ENCODE peak calls at places on chromosome 5, in ten cellular contexts. E is WTC11; W is NCI-H1105; B is SK-MEL-5; G is NCI-H1417; J is fibroblast of the aortic adventitia; R is LoVo; L is CD8-positive, alpha-beta memory T cell; U is substantia nigra; X is skeletal muscle cell. F is an unnamed sample.

GRCh38 chr5:113044776-113045175 is 68.2 kb downstream of the DCP2 start:
- DNase-seq in E (no peak), W (no peak), B (no peak), G (no peak), J (no peak), R (no peak), L (no peak), U (no peak), X (no peak), F (no peak)

GRCh38 chr5:40688127-40688756 is 8.5 kb downstream of the PTGER4 start:
- DNase-seq in E (peak; percentile 84), W (peak; percentile 65), B (peak; percentile 93), G (peak; percentile 78), J (peak; percentile 94), R (peak; percentile 90), L (peak; percentile 76), U (peak; percentile 51), X (peak; percentile 60), F (peak; percentile 67)

GRCh38 chr5:20098695-20099094 is 110.7 kb upstream of the CDH18 start:
- DNase-seq in E (no peak), W (no peak), B (no peak), G (no peak), J (no peak), R (no peak), L (no peak), U (no peak), X (no peak), F (no peak)

GRCh38 chr5:149162401-149163084 is 21.2 kb downstream of the ABLIM3 start:
- DNase-seq in E (no peak), W (no peak), B (peak; percentile 10), G (no peak), J (no peak), R (peak; percentile 60), L (no peak), U (no peak), X (no peak), F (no peak)

GRCh38 chr5:180084638-180085561 is 13.3 kb upstream of the RNF130 start:
- DNase-seq in E (no peak), W (no peak), B (no peak), G (peak; percentile 74), J (no peak), R (peak; percentile 79), L (no peak), U (no peak), X (no peak), F (no peak)

GRCh38 chr5:133381571-133382365 is 230.6 kb downstream of the FSTL4 start:
- DNase-seq in E (no peak), W (no peak), B (no peak), G (no peak), J (no peak), R (no peak), L (no peak), U (no peak), X (no peak), F (no peak)

GRCh38 chr5:78930742-78931141 is 54.4 kb downstream of the ARSB start:
- DNase-seq in E (no peak), W (no peak), B (no peak), G (no peak), J (peak; percentile 71), R (no peak), L (no peak), U (no peak), X (no peak), F (no peak)

GRCh38 chr5:120093178-120093577 is 370.9 kb upstream of the PRR16 start:
- DNase-seq in E (peak; percentile 11), W (no peak), B (no peak), G (no peak), J (no peak), R (no peak), L (no peak), U (no peak), X (no peak), F (no peak)

GRCh38 chr5:119355636-119356383 is at the start of gene TNFAIP8:
- DNase-seq in E (peak; percentile 63), W (peak; percentile 4), B (no peak), G (no peak), J (peak; percentile 69), R (no peak), L (no peak), U (no peak), X (no peak), F (no peak)

GRCh38 chr5:90473321-90474234 is 993 bp downstream of the MBLAC2 start:
- DNase-seq in E (peak; percentile 62), W (no peak), B (peak; percentile 26), G (peak; percentile 49), J (peak; percentile 15), R (peak; percentile 30), L (no peak), U (peak; percentile 8), X (no peak), F (peak; percentile 39)

GRCh38 chr5:963673-964531 is 44.7 kb upstream of the NKD2 start:
- DNase-seq in E (no peak), W (no peak), B (no peak), G (no peak), J (peak; percentile 97), R (no peak), L (peak; percentile 41), U (no peak), X (peak; percentile 41), F (no peak)

GRCh38 chr5:16467363-16468219 is 2.0 kb upstream of the ZNF622 start:
- DNase-seq in E (no peak), W (no peak), B (no peak), G (no peak), J (peak; percentile 63), R (peak; percentile 19), L (no peak), U (no peak), X (no peak), F (no peak)

GRCh38 chr5:107466233-107466769 is 204.4 kb downstream of the EFNA5 start:
- DNase-seq in E (peak; percentile 36), W (no peak), B (no peak), G (no peak), J (peak; percentile 58), R (peak; percentile 54), L (no peak), U (no peak), X (peak; percentile 84), F (no peak)

GRCh38 chr5:54996476-54996875 is 11.1 kb upstream of the ESM1 start:
- DNase-seq in E (no peak), W (no peak), B (no peak), G (no peak), J (no peak), R (no peak), L (no peak), U (no peak), X (no peak), F (no peak)

GRCh38 chr5:96344678-96345612 is 88.1 kb downstream of the PCSK1 start:
- DNase-seq in E (no peak), W (peak; percentile 38), B (peak; percentile 81), G (peak; percentile 53), J (peak; percentile 91), R (peak; percentile 64), L (peak; percentile 55), U (no peak), X (peak; percentile 65), F (peak; percentile 16)

GRCh38 chr5:65085181-65085580 is 316.5 kb downstream of the CWC27 start:
- DNase-seq in E (no peak), W (no peak), B (no peak), G (no peak), J (no peak), R (no peak), L (no peak), U (no peak), X (no peak), F (no peak)

GRCh38 chr5:53691014-53691413 is 130.6 kb downstream of the NDUFS4 start:
- DNase-seq in E (no peak), W (no peak), B (no peak), G (no peak), J (no peak), R (no peak), L (no peak), U (no peak), X (no peak), F (no peak)

GRCh38 chr5:56012281-56012963 is 17.7 kb upstream of the IL6ST start:
- DNase-seq in E (no peak), W (no peak), B (no peak), G (no peak), J (peak; percentile 88), R (no peak), L (peak; percentile 30), U (no peak), X (no peak), F (no peak)